ENCODE peak calls at places on chromosome 2, in eight cellular contexts. N, O, V, R, C, D, K and X are unnamed samples.

GRCh38 chr2:154507186-154507585 is 191.3 kb upstream of the KCNJ3 start:
- DNase-seq in O (no peak), V (no peak), D (no peak), K (no peak), C (no peak), R (no peak), N (no peak), X (peak; percentile 19)

GRCh38 chr2:179932786-179933185 is 71.4 kb upstream of the ZNF385B start:
- DNase-seq in R (no peak), C (no peak), N (no peak), O (no peak), V (no peak), D (no peak), K (no peak), X (peak; percentile 12)

GRCh38 chr2:130300258-130300969 is 42.3 kb upstream of the IMP4 start:
- DNase-seq in N (no peak), O (no peak), V (no peak), D (no peak), K (no peak), R (no peak), C (no peak), X (no peak)

GRCh38 chr2:65604246-65604645 is 171.8 kb upstream of the SPRED2 start:
- DNase-seq in V (no peak), N (no peak), C (no peak), O (no peak), K (peak; percentile 22), R (no peak), D (peak; percentile 7), X (no peak)

GRCh38 chr2:217932661-217933325 is 70.0 kb downstream of the TNS1 start:
- DNase-seq in K (no peak), O (no peak), R (no peak), D (no peak), N (peak; percentile 94), V (no peak), C (no peak), X (peak; percentile 90)

GRCh38 chr2:134372611-134373131 is 118.8 kb downstream of the MGAT5 start:
- DNase-seq in O (peak; percentile 28), R (no peak), D (no peak), V (peak; percentile 84), K (no peak), N (no peak), C (no peak), X (peak; percentile 80)

GRCh38 chr2:5685225-5685624 is 7.0 kb upstream of the SOX11 start:
- DNase-seq in C (no peak), O (no peak), R (no peak), D (no peak), N (no peak), V (no peak), K (no peak), X (no peak)

GRCh38 chr2:105156166-105156565 is 85.4 kb upstream of the GPR45 start:
- DNase-seq in K (no peak), V (no peak), R (no peak), C (no peak), D (no peak), N (peak; percentile 36), O (no peak), X (no peak)

GRCh38 chr2:238247841-238248440 is 8.1 kb upstream of the HES6 start:
- DNase-seq in N (no peak), R (no peak), D (no peak), O (no peak), K (no peak), V (no peak), C (no peak), X (no peak)

GRCh38 chr2:113007250-113007649 is 2.0 kb downstream of the IL36A start:
- DNase-seq in C (no peak), V (no peak), D (no peak), N (no peak), K (no peak), R (no peak), O (no peak), X (no peak)

GRCh38 chr2:108240966-108241365 is 1.2 kb downstream of the SULT1C3 start:
- DNase-seq in O (no peak), R (no peak), C (no peak), N (no peak), D (no peak), V (no peak), K (no peak), X (no peak)

GRCh38 chr2:45315881-45316280 is 295.2 kb downstream of the SRBD1 start:
- DNase-seq in C (no peak), K (no peak), R (no peak), O (no peak), N (no peak), V (peak; percentile 56), D (no peak), X (no peak)

GRCh38 chr2:30136729-30137444 is 9.9 kb upstream of the YPEL5 start:
- DNase-seq in K (no peak), O (no peak), N (no peak), V (no peak), R (no peak), C (no peak), D (no peak), X (no peak)

GRCh38 chr2:43225093-43225787 is 1.2 kb downstream of the ZFP36L2 start:
- DNase-seq in D (peak; percentile 57), N (peak; percentile 58), R (no peak), V (no peak), O (no peak), K (peak; percentile 76), C (no peak), X (no peak)

GRCh38 chr2:201558665-201559064 is 84.6 kb downstream of the TMEM237 start:
- DNase-seq in K (no peak), V (no peak), O (no peak), N (no peak), C (no peak), D (no peak), R (no peak), X (no peak)

GRCh38 chr2:131022731-131023130 is 70.5 kb downstream of the FAM168B start:
- DNase-seq in C (no peak), V (no peak), K (no peak), D (no peak), R (no peak), N (no peak), O (no peak), X (no peak)

GRCh38 chr2:219247678-219248642 is 2.7 kb downstream of the STK16 start:
- DNase-seq in D (no peak), C (no peak), O (no peak), V (no peak), R (no peak), K (peak; percentile 53), N (no peak), X (no peak)

GRCh38 chr2:164802095-164802744 is 39.4 kb downstream of the COBLL1 start:
- DNase-seq in N (no peak), D (no peak), R (no peak), K (no peak), O (no peak), C (no peak), V (no peak), X (no peak)

GRCh38 chr2:200786423-200786822 is 25.3 kb upstream of the BZW1 start:
- DNase-seq in R (peak; percentile 74), O (no peak), D (no peak), V (no peak), C (no peak), K (peak; percentile 69), N (no peak), X (no peak)

GRCh38 chr2:219681301-219682290 is 54.2 kb downstream of the SLC4A3 start:
- DNase-seq in R (no peak), D (no peak), C (no peak), N (no peak), V (no peak), K (no peak), O (no peak), X (no peak)

GRCh38 chr2:100427627-100428258 is 10.3 kb upstream of the CHST10 start:
- DNase-seq in N (peak; percentile 63), O (peak; percentile 36), C (no peak), V (no peak), D (peak; percentile 69), R (peak; percentile 25), K (peak; percentile 59), X (no peak)

GRCh38 chr2:241451840-241452461 is 56.4 kb downstream of the STK25 start:
- DNase-seq in N (no peak), K (no peak), V (no peak), C (no peak), R (no peak), D (no peak), O (no peak), X (no peak)

GRCh38 chr2:231764124-231764523 is 17.0 kb downstream of the PDE6D start:
- DNase-seq in V (no peak), N (no peak), K (no peak), C (no peak), O (no peak), R (no peak), D (no peak), X (no peak)